ENCODE peak calls at places on chromosomes 1 and 21, in four cellular contexts. X, S, R and D are unnamed samples.

GRCh38 chr1:83815348-83815747 is 183.6 kb downstream of the TTLL7 start:
- DNase-seq in X (no peak), S (no peak), R (peak; percentile 93), D (no peak)

GRCh38 chr1:228904222-228904621 is 168.9 kb downstream of the RHOU start:
- DNase-seq in S (no peak), X (no peak), R (no peak), D (no peak)

GRCh38 chr21:16587671-16588379 is 858.0 kb downstream of the USP25 start:
- DNase-seq in R (peak; percentile 77), X (no peak), S (no peak), D (peak; percentile 37)

GRCh38 chr1:90862782-90863181 is 145.7 kb upstream of the BARHL2 start:
- DNase-seq in R (no peak), S (no peak), X (no peak), D (no peak)

GRCh38 chr21:29374481-29374880 is 75.8 kb downstream of the BACH1 start:
- DNase-seq in S (no peak), X (no peak), R (peak; percentile 28), D (no peak)

GRCh38 chr1:217078010-217078704 is 354.9 kb upstream of the ESRRG start:
- DNase-seq in R (no peak), X (no peak), S (no peak), D (peak; percentile 66)

GRCh38 chr21:33384851-33385331 is 18.3 kb upstream of the IFNGR2 start:
- DNase-seq in S (no peak), X (no peak), R (no peak), D (peak; percentile 46)

GRCh38 chr1:226376300-226376699 is 31.6 kb downstream of the PARP1 start:
- DNase-seq in S (no peak), R (no peak), X (no peak), D (no peak)

GRCh38 chr1:181139631-181140051 is 51.1 kb downstream of the IER5 start:
- DNase-seq in X (no peak), R (peak; percentile 71), S (no peak), D (no peak)

GRCh38 chr1:94384485-94385353 is 33.5 kb upstream of the ABCD3 start:
- DNase-seq in X (no peak), S (no peak), R (no peak), D (peak; percentile 25)

GRCh38 chr1:51794260-51794659 is 84.3 kb downstream of the NRDC start:
- DNase-seq in R (no peak), S (no peak), X (no peak), D (no peak)

GRCh38 chr1:215891673-215892072 is 324.6 kb downstream of the KCTD3 start:
- DNase-seq in X (no peak), R (no peak), S (no peak), D (no peak)

GRCh38 chr1:18329469-18329868 is 151.3 kb upstream of the KLHDC7A start:
- DNase-seq in X (no peak), S (no peak), R (no peak), D (no peak)

GRCh38 chr1:169160845-169161511 is 54.5 kb downstream of the ATP1B1 start:
- DNase-seq in X (no peak), R (no peak), S (no peak), D (no peak)

GRCh38 chr1:23905461-23906025 is 7.6 kb downstream of the CNR2 start:
- DNase-seq in S (no peak), R (no peak), X (no peak), D (no peak)

GRCh38 chr1:183404456-183404855 is 13.7 kb downstream of the NMNAT2 start:
- DNase-seq in X (no peak), S (no peak), R (no peak), D (no peak)

DNA sequence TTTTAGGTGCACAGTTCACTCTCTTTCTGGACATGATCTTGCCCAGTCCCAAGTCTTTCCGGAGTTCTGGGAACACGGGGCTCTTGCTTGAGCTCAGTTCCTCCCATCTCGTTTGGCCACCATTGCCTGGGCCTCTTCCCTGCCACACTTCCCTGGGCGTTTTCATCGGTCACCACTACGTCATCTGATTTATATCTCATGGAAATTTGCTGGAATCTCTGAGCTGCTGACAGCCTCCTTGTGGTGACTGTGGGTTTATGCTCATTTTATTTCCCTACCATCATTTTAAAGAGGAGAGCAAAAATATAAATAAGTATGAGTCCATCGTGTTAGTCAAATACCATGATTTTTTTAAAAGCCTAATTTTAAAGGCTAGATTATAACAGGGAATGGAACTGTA is 449.1 kb upstream of the KAZN start:
- DNase-seq in S (no peak), R (no peak), X (no peak), D (no peak)
- TF ChIP-seq CTCF in S (no peak), R (no peak), X (no peak), D (peak; percentile 30)

GRCh38 chr1:45925728-45926287 is 122.4 kb downstream of the MAST2 start:
- DNase-seq in X (no peak), S (no peak), R (no peak), D (no peak)
- H3K4me3 ChIP-seq in X (no peak overlapping the region), S (no peak overlapping the region), R (no peak overlapping the region), D (no peak overlapping the region)

GRCh38 chr1:230701895-230702768 is 11.8 kb downstream of the AGT start:
- DNase-seq in R (no peak), S (no peak), X (no peak), D (no peak)

GRCh38 chr1:230704830-230705229 is 9.1 kb downstream of the AGT start:
- DNase-seq in R (no peak), X (no peak), S (no peak), D (no peak)

GRCh38 chr1:230702934-230703678 is 10.8 kb downstream of the AGT start:
- DNase-seq in S (no peak), X (no peak), R (no peak), D (no peak)

GRCh38 chr1:230705289-230706019 is 8.5 kb downstream of the AGT start:
- DNase-seq in R (no peak), S (no peak), X (no peak), D (no peak)

DNA sequence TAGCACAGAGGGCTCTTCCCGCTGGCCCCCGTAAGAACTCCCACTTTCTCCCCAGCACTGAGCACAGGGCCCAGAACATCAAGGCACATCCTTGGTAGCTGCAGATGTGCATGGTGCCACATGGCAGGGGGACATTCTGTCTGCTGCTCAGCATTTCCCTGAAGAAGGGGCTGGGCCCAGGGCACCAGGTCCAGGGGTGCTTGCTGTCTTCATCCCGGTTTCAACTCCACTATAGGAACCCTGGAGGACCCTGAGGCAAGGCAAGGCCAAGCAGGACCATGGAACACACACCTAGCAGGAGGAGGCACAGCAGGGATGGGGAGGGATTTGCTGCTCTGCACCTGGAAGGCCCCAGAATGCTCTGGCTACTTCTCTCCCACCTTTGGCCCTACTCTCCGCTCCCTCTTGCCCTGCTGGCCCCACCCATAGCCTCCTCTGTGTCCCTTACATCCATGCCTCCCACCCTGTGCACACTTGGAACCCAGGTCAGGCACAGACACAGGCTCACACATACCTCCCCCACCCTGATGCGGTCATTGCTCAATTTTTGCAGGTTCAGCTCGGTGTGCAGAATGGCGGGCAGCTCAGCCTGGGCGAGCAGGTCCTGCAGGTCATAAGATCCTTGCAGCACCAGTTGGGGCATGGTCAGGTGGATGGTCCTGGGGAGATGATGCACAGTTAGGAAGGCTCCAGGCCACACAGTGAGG is 10.1 kb downstream of the AGT start:
- DNase-seq in R (no peak), S (no peak), X (no peak), D (no peak)
- TF ChIP-seq CTCF in R (no peak), S (no peak), X (no peak), D (no peak)

GRCh38 chr1:156893048-156893953 is at the start of gene PEAR1:
- DNase-seq in R (no peak), X (peak; percentile 79), S (no peak), D (no peak)
- H3K4me3 ChIP-seq in R (peak within 1 kb of the TSS; percentile 56), X (peak within 1 kb of the TSS; percentile 72), S (peak within 1 kb of the TSS; percentile 72), D (peak within 1 kb of the TSS; percentile 44)

GRCh38 chr1:80607064-80607463 is 1193.7 kb upstream of the ADGRL2 start:
- DNase-seq in S (no peak), X (no peak), R (no peak), D (no peak)
- TF ChIP-seq CTCF in S (no peak), X (no peak), R (no peak), D (no peak)

GRCh38 chr1:111471012-111471411 is 2.8 kb upstream of the C1orf162 start:
- DNase-seq in S (no peak), R (no peak), X (peak; percentile 35), D (no peak)
- H3K4me3 ChIP-seq in S (no peak overlapping the region), R (no peak overlapping the region), X (no peak overlapping the region), D (no peak overlapping the region)

DNA sequence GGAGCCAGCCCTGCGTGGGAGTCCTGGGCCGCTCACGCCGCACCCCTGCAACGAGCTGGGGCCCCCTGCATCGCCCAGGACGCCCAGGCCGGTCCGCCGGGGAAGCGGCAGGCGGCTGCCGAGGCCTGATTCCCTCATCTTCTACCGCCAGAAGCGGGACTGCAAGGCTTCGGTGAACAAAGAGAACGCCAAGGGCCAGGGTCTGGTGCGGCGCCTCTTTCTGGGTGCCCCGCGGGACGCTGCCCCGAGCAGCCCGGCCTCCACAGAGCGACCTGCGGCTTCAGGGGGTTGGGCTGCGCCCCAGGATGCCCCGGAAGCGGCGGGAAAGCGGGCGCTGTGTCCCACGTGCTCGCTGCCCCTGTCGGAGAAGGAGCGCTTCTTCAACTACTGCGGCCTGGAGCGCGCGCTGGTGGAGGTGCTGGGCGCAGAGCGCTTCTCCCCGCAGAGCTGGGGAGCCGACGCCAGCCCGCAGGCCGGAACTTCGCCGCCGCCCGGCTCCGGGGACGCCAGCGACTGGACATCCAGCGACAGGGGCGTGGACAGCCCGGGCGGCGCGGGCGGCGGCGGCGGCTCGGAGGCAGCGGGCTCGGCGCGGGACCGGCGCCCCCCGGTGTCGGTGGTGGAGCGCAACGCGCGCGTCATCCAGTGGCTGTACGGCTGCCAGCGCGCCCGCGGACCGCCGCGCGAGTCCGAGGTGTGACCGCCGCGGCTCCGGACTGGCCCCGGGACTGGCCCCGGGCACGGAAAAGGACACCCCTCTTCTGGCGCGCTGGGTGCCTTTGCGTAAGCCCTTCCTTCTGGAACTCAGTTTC is 2.7 kb downstream of the FAM110D start:
- DNase-seq in S (no peak), R (peak; percentile 39), X (peak; percentile 74), D (no peak)
- TF ChIP-seq CTCF in S (peak; percentile 18), R (peak; percentile 13), X (peak; percentile 47), D (peak; percentile 4)